ENCODE peak calls at places on chromosome 21, in four cellular contexts. One of them, this sample, is unnamed.

GRCh38 chr21:36913247-36914169 is 53.0 kb downstream of the HLCS start:
- DNase-seq in IMR-90: peak
- DNase-seq in GM12878: no peak
- DNase-seq in K562: no peak
- DNase-seq in this sample: no peak

GRCh38 chr21:36479415-36480402 is at the start of gene CLDN14:
- DNase-seq in GM12878: no peak
- DNase-seq in IMR-90: peak
- DNase-seq in K562: no peak
- DNase-seq in this sample: no peak

GRCh38 chr21:34844033-34844923 is 175.5 kb downstream of the CLIC6 start:
- DNase-seq in K562: no peak
- DNase-seq in IMR-90: peak
- DNase-seq in GM12878: no peak
- DNase-seq in this sample: no peak

GRCh38 chr21:31862078-31862477 is 10.7 kb upstream of the HUNK start:
- DNase-seq in K562: no peak
- DNase-seq in IMR-90: no peak
- DNase-seq in GM12878: no peak
- DNase-seq in this sample: no peak

GRCh38 chr21:28615276-28615675 is 377.4 kb downstream of the LTN1 start:
- DNase-seq in K562: no peak
- DNase-seq in GM12878: no peak
- DNase-seq in IMR-90: peak
- DNase-seq in this sample: no peak

GRCh38 chr21:27301216-27301615 is 334.3 kb upstream of the ADAMTS5 start:
- DNase-seq in IMR-90: peak
- DNase-seq in K562: no peak
- DNase-seq in GM12878: no peak
- DNase-seq in this sample: no peak

GRCh38 chr21:35237287-35237686 is 188.2 kb upstream of the RUNX1 start:
- DNase-seq in IMR-90: no peak
- DNase-seq in GM12878: no peak
- DNase-seq in K562: no peak
- DNase-seq in this sample: no peak

GRCh38 chr21:34534522-34534921 is 22.5 kb upstream of the KCNE1 start:
- DNase-seq in IMR-90: no peak
- DNase-seq in GM12878: no peak
- DNase-seq in K562: no peak
- DNase-seq in this sample: no peak

GRCh38 chr21:24450119-24450518 is 1157.2 kb downstream of the MRPL39 start:
- DNase-seq in K562: no peak
- DNase-seq in GM12878: no peak
- DNase-seq in IMR-90: no peak
- DNase-seq in this sample: no peak

GRCh38 chr21:29486306-29486705 is 187.6 kb downstream of the BACH1 start:
- DNase-seq in GM12878: no peak
- DNase-seq in IMR-90: no peak
- DNase-seq in K562: no peak
- DNase-seq in this sample: no peak

GRCh38 chr21:23131177-23131576 is 2133.0 kb downstream of the NCAM2 start:
- DNase-seq in K562: peak
- DNase-seq in IMR-90: no peak
- DNase-seq in GM12878: no peak
- DNase-seq in this sample: no peak

GRCh38 chr21:23930565-23930964 is 1676.7 kb downstream of the MRPL39 start:
- DNase-seq in K562: no peak
- DNase-seq in GM12878: no peak
- DNase-seq in IMR-90: no peak
- DNase-seq in this sample: no peak

GRCh38 chr21:34181418-34181817 is 108.0 kb downstream of the MRPS6 start:
- DNase-seq in IMR-90: no peak
- DNase-seq in GM12878: no peak
- DNase-seq in K562: no peak
- DNase-seq in this sample: no peak

GRCh38 chr21:32641715-32642698 is 29.8 kb upstream of the CFAP298 start:
- DNase-seq in GM12878: no peak
- DNase-seq in IMR-90: no peak
- DNase-seq in K562: no peak
- DNase-seq in this sample: no peak

GRCh38 chr21:22374218-22374969 is 1376.2 kb downstream of the NCAM2 start:
- DNase-seq in K562: no peak
- DNase-seq in IMR-90: no peak
- DNase-seq in GM12878: no peak
- DNase-seq in this sample: peak

GRCh38 chr21:27365394-27365793 is 398.5 kb upstream of the ADAMTS5 start:
- DNase-seq in GM12878: no peak
- DNase-seq in IMR-90: peak
- DNase-seq in K562: no peak
- DNase-seq in this sample: no peak

GRCh38 chr21:31450971-31451370 is 106.9 kb upstream of the TIAM1 start:
- DNase-seq in K562: no peak
- DNase-seq in GM12878: no peak
- DNase-seq in IMR-90: no peak
- DNase-seq in this sample: no peak

GRCh38 chr21:33296156-33296555 is 28.6 kb upstream of the IFNAR1 start:
- DNase-seq in K562: no peak
- DNase-seq in GM12878: no peak
- DNase-seq in IMR-90: no peak
- DNase-seq in this sample: no peak

DNA sequence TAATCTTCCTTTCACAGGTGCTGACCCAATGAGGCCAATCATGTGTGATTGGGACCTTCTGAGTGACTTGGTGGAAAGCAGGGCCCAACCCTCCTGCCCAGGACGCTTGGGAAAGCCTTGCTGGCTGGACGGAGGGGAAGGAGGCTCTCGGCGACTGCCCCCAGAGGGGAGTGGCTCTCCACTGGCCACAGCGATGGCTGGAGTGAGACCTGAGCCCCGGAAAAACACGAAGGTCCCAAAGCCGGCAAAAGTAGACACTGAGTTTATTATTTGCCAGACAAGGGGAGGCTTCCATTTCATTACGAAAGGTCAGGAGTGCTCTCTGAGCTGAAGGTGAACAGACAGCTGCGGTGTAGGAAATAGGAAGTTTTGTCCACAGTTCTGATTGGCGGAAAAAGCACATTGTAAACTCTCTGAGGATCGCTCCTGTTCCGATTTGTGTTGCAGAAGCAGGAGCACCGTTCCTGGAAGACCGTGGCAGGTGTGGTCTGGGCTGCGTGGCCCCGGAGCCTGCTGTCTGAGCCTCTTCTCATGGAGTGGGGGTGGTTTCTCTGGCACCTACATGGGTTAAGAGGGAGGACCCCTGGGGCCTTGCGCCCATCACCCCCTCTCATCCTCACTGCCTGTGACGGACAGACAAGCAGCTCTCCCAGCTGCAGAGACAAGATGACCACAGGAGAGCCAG is 41.6 kb downstream of the KRTAP10-1 start:
- DNase-seq in K562: no peak
- DNase-seq in IMR-90: no peak
- DNase-seq in GM12878: no peak
- DNase-seq in this sample: no peak
- TF ChIP-seq CHD1 in K562: no peak
- TF ChIP-seq CHD1 in IMR-90: no peak
- TF ChIP-seq CHD1 in GM12878: no peak
- TF ChIP-seq CHD1 in this sample: no peak

GRCh38 chr21:45547211-45547900 is 5.1 kb upstream of the SLC19A1 start:
- DNase-seq in IMR-90: no peak
- DNase-seq in K562: no peak
- DNase-seq in GM12878: no peak
- DNase-seq in this sample: no peak
- TF ChIP-seq CHD1 in IMR-90: no peak
- TF ChIP-seq CHD1 in K562: no peak
- TF ChIP-seq CHD1 in GM12878: no peak
- TF ChIP-seq CHD1 in this sample: no peak

DNA sequence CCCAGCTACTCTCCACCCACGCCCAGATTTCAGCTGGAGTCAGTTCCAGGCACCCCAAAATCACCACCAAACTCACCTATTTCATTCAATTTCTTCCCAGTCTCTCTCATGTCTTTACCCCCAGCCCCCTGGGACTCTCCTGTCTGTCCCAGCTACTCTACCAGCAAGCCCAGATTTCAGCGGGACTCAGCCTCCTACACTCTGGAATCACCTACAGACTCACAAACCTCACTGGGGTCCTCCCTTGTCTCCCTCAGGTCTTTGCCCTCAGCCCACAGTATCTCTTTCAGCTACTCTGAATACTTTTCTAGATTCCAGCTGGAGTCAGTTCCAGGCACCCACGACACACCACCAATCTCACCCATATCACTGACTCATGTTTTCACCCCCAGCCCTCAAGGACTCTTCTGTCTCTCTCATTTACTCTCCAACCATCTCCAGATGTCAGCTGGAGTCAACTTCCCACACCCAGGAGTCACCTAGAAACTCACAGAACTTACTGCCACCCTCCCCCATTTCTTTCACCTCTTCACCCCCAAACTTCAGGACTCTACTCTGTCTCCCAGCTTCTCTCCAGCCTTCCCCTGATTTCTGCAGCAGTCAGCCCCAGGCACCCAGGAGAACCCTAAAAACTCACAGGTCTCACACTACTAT is 1529.3 kb upstream of the TPTE start:
- DNase-seq in IMR-90: no peak
- DNase-seq in GM12878: no peak
- DNase-seq in K562: peak
- DNase-seq in this sample: no peak
- TF ChIP-seq CHD1 in IMR-90: no peak
- TF ChIP-seq CHD1 in GM12878: no peak
- TF ChIP-seq CHD1 in K562: no peak
- TF ChIP-seq CHD1 in this sample: no peak

GRCh38 chr21:43719748-43720538 is 1.0 kb downstream of the PDXK start:
- DNase-seq in IMR-90: no peak
- DNase-seq in K562: peak
- DNase-seq in GM12878: no peak
- DNase-seq in this sample: no peak

GRCh38 chr21:43718872-43719747 is at the start of gene PDXK:
- DNase-seq in IMR-90: peak
- DNase-seq in GM12878: peak
- DNase-seq in K562: peak
- DNase-seq in this sample: no peak

GRCh38 chr21:43717967-43718871 is 710 bp upstream of the PDXK start:
- DNase-seq in K562: no peak
- DNase-seq in IMR-90: no peak
- DNase-seq in GM12878: no peak
- DNase-seq in this sample: no peak

GRCh38 chr21:43717166-43717853 is 1.6 kb upstream of the PDXK start:
- DNase-seq in GM12878: no peak
- DNase-seq in K562: no peak
- DNase-seq in IMR-90: no peak
- DNase-seq in this sample: no peak

GRCh38 chr21:43716376-43717165 is 2.4 kb upstream of the PDXK start:
- DNase-seq in IMR-90: peak
- DNase-seq in K562: no peak
- DNase-seq in GM12878: peak
- DNase-seq in this sample: no peak
- TF ChIP-seq CHD1 in IMR-90: no peak
- TF ChIP-seq CHD1 in K562: no peak
- TF ChIP-seq CHD1 in GM12878: no peak
- TF ChIP-seq CHD1 in this sample: no peak

DNA sequence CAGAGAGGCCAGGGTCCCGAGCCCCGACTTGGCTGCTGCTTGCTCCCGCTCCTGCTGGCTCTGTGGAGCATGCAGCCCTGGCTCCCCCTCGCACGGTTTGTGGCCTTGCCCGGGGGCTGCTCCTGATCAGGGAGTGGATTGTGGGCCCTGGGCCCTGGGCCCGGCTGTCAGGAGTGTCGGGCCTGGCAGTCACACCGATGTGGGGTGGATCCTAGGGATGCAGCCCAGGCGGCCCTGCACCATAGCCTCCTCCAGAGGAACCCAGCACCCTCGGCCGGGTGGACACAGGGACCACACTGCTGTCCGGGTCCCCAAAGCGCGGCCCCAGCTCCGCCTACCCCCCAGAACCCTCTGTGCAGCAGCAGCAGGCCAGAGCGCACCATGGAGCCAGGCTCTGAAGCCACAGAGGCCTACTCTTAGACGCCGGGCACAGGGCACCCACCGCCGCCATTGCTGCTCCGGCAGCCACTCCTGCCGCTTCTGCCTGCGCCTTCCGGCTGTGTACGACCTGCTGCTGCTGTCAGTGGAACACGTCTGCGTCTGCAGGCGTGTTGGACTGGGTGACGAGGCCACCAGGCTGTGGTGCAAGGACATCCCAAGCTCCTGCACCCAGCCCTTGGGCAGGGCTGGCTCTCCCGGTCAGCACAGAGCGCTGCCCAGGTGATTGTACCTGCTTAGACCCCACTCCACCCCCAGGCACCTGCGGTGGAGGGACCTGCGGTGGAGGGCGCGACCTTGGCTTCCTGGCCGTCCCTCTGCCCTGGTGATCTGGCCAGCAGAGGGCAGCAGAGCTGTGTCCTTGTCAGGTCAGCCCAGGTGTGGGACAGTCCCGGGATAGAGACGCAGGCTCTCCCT is 9.6 kb downstream of the SLX9 start:
- DNase-seq in K562: peak
- DNase-seq in GM12878: no peak
- DNase-seq in IMR-90: peak
- DNase-seq in this sample: peak
- TF ChIP-seq CHD1 in K562: no peak
- TF ChIP-seq CHD1 in GM12878: no peak
- TF ChIP-seq CHD1 in IMR-90: no peak
- TF ChIP-seq CHD1 in this sample: no peak

GRCh38 chr21:18424250-18424649 is 20.7 kb upstream of the TMPRSS15 start:
- DNase-seq in IMR-90: no peak
- DNase-seq in GM12878: no peak
- DNase-seq in K562: no peak
- DNase-seq in this sample: no peak
- TF ChIP-seq CHD1 in IMR-90: no peak
- TF ChIP-seq CHD1 in GM12878: no peak
- TF ChIP-seq CHD1 in K562: no peak
- TF ChIP-seq CHD1 in this sample: no peak

GRCh38 chr21:42370894-42371654 is 4.7 kb upstream of the TFF1 start:
- DNase-seq in IMR-90: no peak
- DNase-seq in K562: peak
- DNase-seq in GM12878: no peak
- DNase-seq in this sample: no peak
- TF ChIP-seq CHD1 in IMR-90: no peak
- TF ChIP-seq CHD1 in K562: no peak
- TF ChIP-seq CHD1 in GM12878: no peak
- TF ChIP-seq CHD1 in this sample: no peak

GRCh38 chr21:26061437-26061836 is 109.1 kb downstream of the APP start:
- DNase-seq in GM12878: no peak
- DNase-seq in K562: no peak
- DNase-seq in IMR-90: peak
- DNase-seq in this sample: no peak
- TF ChIP-seq CHD1 in GM12878: no peak
- TF ChIP-seq CHD1 in K562: no peak
- TF ChIP-seq CHD1 in IMR-90: no peak
- TF ChIP-seq CHD1 in this sample: no peak

DNA sequence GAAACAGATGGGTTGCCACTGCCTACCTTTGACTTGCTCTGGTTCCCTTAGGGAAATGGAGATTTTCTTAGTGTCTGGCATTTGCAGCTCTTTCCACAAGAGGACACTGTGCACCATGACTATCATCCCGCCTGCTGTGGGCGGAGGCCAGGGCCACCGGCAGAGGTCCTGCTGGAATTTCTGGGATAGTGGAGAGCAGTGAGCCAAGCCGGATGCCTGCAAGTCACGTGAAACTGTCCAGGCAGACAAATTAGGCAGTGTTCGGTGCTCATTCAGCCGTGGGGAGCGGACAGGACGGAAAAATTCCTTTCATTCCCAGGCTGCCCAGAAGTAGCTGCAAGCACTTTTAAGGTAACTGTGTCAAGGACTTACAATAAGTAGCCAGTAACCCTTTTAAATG is 43.4 kb downstream of the IGSF5 start:
- DNase-seq in IMR-90: peak
- DNase-seq in GM12878: no peak
- DNase-seq in K562: peak
- DNase-seq in this sample: peak
- TF ChIP-seq CHD1 in IMR-90: no peak
- TF ChIP-seq CHD1 in GM12878: no peak
- TF ChIP-seq CHD1 in K562: no peak
- TF ChIP-seq CHD1 in this sample: no peak

This sample was measured in H1.